ENCODE peak calls at places on chromosome 2, in seven cellular contexts. One of them, this sample, is unnamed.

GRCh38 chr2:104733544-104733943 is 120.4 kb upstream of the POU3F3 start:
- DNase-seq in astrocyte of the cerebellum: no peak
- DNase-seq in right atrium auricular region: no peak
- DNase-seq in keratinocyte: no peak
- DNase-seq in AG09309: no peak
- DNase-seq in ovary: no peak
- DNase-seq in hepatocyte: peak; percentile 26
- DNase-seq in this sample: no peak

GRCh38 chr2:42841344-42841743 is 49.0 kb upstream of the HAAO start:
- DNase-seq in keratinocyte: no peak
- DNase-seq in hepatocyte: no peak
- DNase-seq in ovary: peak; percentile 29
- DNase-seq in right atrium auricular region: no peak
- DNase-seq in astrocyte of the cerebellum: no peak
- DNase-seq in AG09309: no peak
- DNase-seq in this sample: no peak

GRCh38 chr2:235940330-235940729 is 227.9 kb downstream of the GBX2 start:
- DNase-seq in AG09309: peak; percentile 68
- DNase-seq in astrocyte of the cerebellum: peak; percentile 91
- DNase-seq in keratinocyte: no peak
- DNase-seq in right atrium auricular region: peak; percentile 68
- DNase-seq in hepatocyte: peak; percentile 66
- DNase-seq in ovary: peak; percentile 49
- DNase-seq in this sample: peak; percentile 9

GRCh38 chr2:79529636-79530035 is 16.8 kb downstream of the CTNNA2 start:
- DNase-seq in astrocyte of the cerebellum: peak; percentile 5
- DNase-seq in keratinocyte: no peak
- DNase-seq in hepatocyte: no peak
- DNase-seq in ovary: no peak
- DNase-seq in AG09309: no peak
- DNase-seq in right atrium auricular region: no peak
- DNase-seq in this sample: no peak

GRCh38 chr2:152415811-152416210 is 80.8 kb downstream of the FMNL2 start:
- DNase-seq in AG09309: no peak
- DNase-seq in right atrium auricular region: no peak
- DNase-seq in ovary: no peak
- DNase-seq in keratinocyte: no peak
- DNase-seq in astrocyte of the cerebellum: no peak
- DNase-seq in hepatocyte: no peak
- DNase-seq in this sample: no peak

GRCh38 chr2:32947484-32948143 is 861 bp downstream of the LTBP1 start:
- DNase-seq in hepatocyte: peak; percentile 62
- DNase-seq in right atrium auricular region: no peak
- DNase-seq in ovary: peak; percentile 20
- DNase-seq in astrocyte of the cerebellum: peak; percentile 28
- DNase-seq in keratinocyte: no peak
- DNase-seq in AG09309: no peak
- DNase-seq in this sample: no peak

GRCh38 chr2:29245742-29246387 is 130.7 kb downstream of the CLIP4 start:
- DNase-seq in ovary: no peak
- DNase-seq in astrocyte of the cerebellum: no peak
- DNase-seq in keratinocyte: no peak
- DNase-seq in AG09309: no peak
- DNase-seq in hepatocyte: no peak
- DNase-seq in right atrium auricular region: no peak
- DNase-seq in this sample: no peak

GRCh38 chr2:5914831-5915611 is 222.8 kb downstream of the SOX11 start:
- DNase-seq in astrocyte of the cerebellum: peak; percentile 94
- DNase-seq in AG09309: no peak
- DNase-seq in right atrium auricular region: no peak
- DNase-seq in ovary: no peak
- DNase-seq in hepatocyte: peak; percentile 74
- DNase-seq in keratinocyte: no peak
- DNase-seq in this sample: peak; percentile 94

GRCh38 chr2:159873136-159873728 is 75.2 kb upstream of the CD302 start:
- DNase-seq in AG09309: no peak
- DNase-seq in right atrium auricular region: no peak
- DNase-seq in astrocyte of the cerebellum: no peak
- DNase-seq in hepatocyte: no peak
- DNase-seq in ovary: no peak
- DNase-seq in keratinocyte: no peak
- DNase-seq in this sample: no peak

GRCh38 chr2:235043762-235044500 is 92.1 kb downstream of the SH3BP4 start:
- DNase-seq in ovary: no peak
- DNase-seq in hepatocyte: no peak
- DNase-seq in right atrium auricular region: no peak
- DNase-seq in AG09309: no peak
- DNase-seq in keratinocyte: no peak
- DNase-seq in astrocyte of the cerebellum: no peak
- DNase-seq in this sample: no peak

GRCh38 chr2:53437371-53437770 is 330.2 kb upstream of the CHAC2 start:
- DNase-seq in hepatocyte: no peak
- DNase-seq in astrocyte of the cerebellum: peak; percentile 4
- DNase-seq in ovary: no peak
- DNase-seq in AG09309: no peak
- DNase-seq in keratinocyte: no peak
- DNase-seq in right atrium auricular region: no peak
- DNase-seq in this sample: peak; percentile 91

GRCh38 chr2:122412360-122412759 is 656.9 kb downstream of the TSN start:
- DNase-seq in right atrium auricular region: no peak
- DNase-seq in hepatocyte: no peak
- DNase-seq in keratinocyte: no peak
- DNase-seq in ovary: no peak
- DNase-seq in AG09309: no peak
- DNase-seq in astrocyte of the cerebellum: no peak
- DNase-seq in this sample: no peak

GRCh38 chr2:161165266-161165665 is 5.0 kb downstream of the TANK start:
- DNase-seq in hepatocyte: no peak
- DNase-seq in keratinocyte: no peak
- DNase-seq in AG09309: peak; percentile 61
- DNase-seq in astrocyte of the cerebellum: peak; percentile 72
- DNase-seq in ovary: no peak
- DNase-seq in right atrium auricular region: no peak
- DNase-seq in this sample: no peak

GRCh38 chr2:209476367-209477191 is 52.7 kb downstream of the MAP2 start:
- DNase-seq in astrocyte of the cerebellum: peak; percentile 99
- DNase-seq in ovary: no peak
- DNase-seq in right atrium auricular region: no peak
- DNase-seq in keratinocyte: no peak
- DNase-seq in AG09309: no peak
- DNase-seq in hepatocyte: peak; percentile 43
- DNase-seq in this sample: peak; percentile 97

GRCh38 chr2:191013876-191014652 is at the start of gene STAT1:
- DNase-seq in astrocyte of the cerebellum: peak; percentile 74
- DNase-seq in right atrium auricular region: peak; percentile 93
- DNase-seq in ovary: peak; percentile 95
- DNase-seq in AG09309: peak; percentile 68
- DNase-seq in hepatocyte: peak; percentile 98
- DNase-seq in keratinocyte: no peak
- DNase-seq in this sample: peak; percentile 57
- TF ChIP-seq CTCF in astrocyte of the cerebellum: no peak
- TF ChIP-seq CTCF in right atrium auricular region: no peak
- TF ChIP-seq CTCF in ovary: no peak
- TF ChIP-seq CTCF in AG09309: no peak
- TF ChIP-seq CTCF in hepatocyte: no peak
- TF ChIP-seq CTCF in keratinocyte: no peak
- TF ChIP-seq CTCF in this sample: no peak

GRCh38 chr2:110771549-110772382 is 39.4 kb downstream of the ACOXL start:
- DNase-seq in AG09309: no peak
- DNase-seq in astrocyte of the cerebellum: no peak
- DNase-seq in ovary: no peak
- DNase-seq in hepatocyte: no peak
- DNase-seq in right atrium auricular region: no peak
- DNase-seq in keratinocyte: no peak
- DNase-seq in this sample: no peak

GRCh38 chr2:110768591-110768990 is 36.2 kb downstream of the ACOXL start:
- DNase-seq in astrocyte of the cerebellum: no peak
- DNase-seq in AG09309: no peak
- DNase-seq in keratinocyte: no peak
- DNase-seq in hepatocyte: peak; percentile 9
- DNase-seq in ovary: no peak
- DNase-seq in right atrium auricular region: no peak
- DNase-seq in this sample: no peak

GRCh38 chr2:110770308-110770695 is 37.9 kb downstream of the ACOXL start:
- DNase-seq in ovary: no peak
- DNase-seq in astrocyte of the cerebellum: no peak
- DNase-seq in hepatocyte: no peak
- DNase-seq in right atrium auricular region: no peak
- DNase-seq in keratinocyte: no peak
- DNase-seq in AG09309: no peak
- DNase-seq in this sample: no peak

GRCh38 chr2:110772383-110772755 is 40.0 kb downstream of the ACOXL start:
- DNase-seq in ovary: no peak
- DNase-seq in hepatocyte: no peak
- DNase-seq in keratinocyte: no peak
- DNase-seq in astrocyte of the cerebellum: no peak
- DNase-seq in AG09309: no peak
- DNase-seq in right atrium auricular region: no peak
- DNase-seq in this sample: no peak

DNA sequence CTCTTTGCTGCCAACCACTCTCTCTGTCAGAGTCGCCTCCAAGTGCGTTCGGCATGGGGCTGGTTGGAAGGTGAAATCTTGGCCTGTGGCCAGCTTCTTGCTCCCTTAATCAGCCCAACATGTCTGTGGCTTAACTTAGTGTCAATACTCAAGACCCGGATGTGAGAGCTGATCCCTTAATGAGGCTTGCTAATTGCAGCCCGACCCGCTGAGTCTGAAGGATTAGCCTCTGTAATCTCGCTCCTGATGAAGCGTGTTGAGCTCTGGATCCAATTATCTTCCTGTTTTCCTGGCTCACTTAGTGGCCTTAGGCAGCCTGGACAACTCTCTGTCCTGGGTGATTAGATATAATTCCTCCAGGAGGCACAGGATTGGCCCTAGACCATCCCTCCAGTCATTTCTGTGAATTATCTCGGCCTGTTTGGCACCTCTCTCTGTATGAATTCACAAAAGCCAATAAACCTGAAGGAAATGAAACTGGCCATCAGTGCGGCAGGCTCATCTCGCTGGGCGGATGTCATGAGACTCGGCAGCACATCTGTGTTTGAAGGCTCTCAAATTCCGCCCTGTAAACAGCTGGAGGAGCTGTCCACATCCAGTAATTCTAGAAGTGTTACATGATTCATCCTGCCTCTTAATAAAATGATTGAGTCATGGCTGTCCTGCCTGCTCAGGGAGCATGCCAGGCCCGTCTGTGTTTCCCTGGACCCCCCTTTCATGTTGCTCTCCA is 38.5 kb downstream of the ACOXL start:
- DNase-seq in keratinocyte: no peak
- DNase-seq in astrocyte of the cerebellum: no peak
- DNase-seq in AG09309: peak; percentile 20
- DNase-seq in right atrium auricular region: no peak
- DNase-seq in ovary: no peak
- DNase-seq in hepatocyte: peak; percentile 42
- DNase-seq in this sample: peak; percentile 72
- H3K4me3 ChIP-seq in keratinocyte: no peak overlapping the region
- H3K4me3 ChIP-seq in astrocyte of the cerebellum: no peak overlapping the region
- H3K4me3 ChIP-seq in AG09309: no peak overlapping the region
- H3K4me3 ChIP-seq in right atrium auricular region: no peak overlapping the region
- H3K4me3 ChIP-seq in ovary: no peak overlapping the region
- H3K4me3 ChIP-seq in hepatocyte: no peak overlapping the region
- H3K4me3 ChIP-seq in this sample: peak overlapping the region; percentile 10

GRCh38 chr2:75428627-75429026 is 132.1 kb downstream of the EVA1A start:
- DNase-seq in keratinocyte: no peak
- DNase-seq in AG09309: no peak
- DNase-seq in hepatocyte: no peak
- DNase-seq in right atrium auricular region: no peak
- DNase-seq in astrocyte of the cerebellum: no peak
- DNase-seq in ovary: no peak
- DNase-seq in this sample: no peak

GRCh38 chr2:75428060-75428459 is 132.7 kb downstream of the EVA1A start:
- DNase-seq in AG09309: no peak
- DNase-seq in keratinocyte: no peak
- DNase-seq in hepatocyte: no peak
- DNase-seq in ovary: no peak
- DNase-seq in right atrium auricular region: no peak
- DNase-seq in astrocyte of the cerebellum: no peak
- DNase-seq in this sample: no peak

GRCh38 chr2:75429036-75429435 is 131.7 kb downstream of the EVA1A start:
- DNase-seq in keratinocyte: no peak
- DNase-seq in hepatocyte: no peak
- DNase-seq in right atrium auricular region: no peak
- DNase-seq in AG09309: no peak
- DNase-seq in astrocyte of the cerebellum: no peak
- DNase-seq in ovary: no peak
- DNase-seq in this sample: peak; percentile 51

GRCh38 chr2:75424936-75425619 is 135.7 kb downstream of the EVA1A start:
- DNase-seq in ovary: no peak
- DNase-seq in astrocyte of the cerebellum: no peak
- DNase-seq in right atrium auricular region: no peak
- DNase-seq in keratinocyte: no peak
- DNase-seq in AG09309: no peak
- DNase-seq in hepatocyte: no peak
- DNase-seq in this sample: no peak
- TF ChIP-seq CTCF in ovary: no peak
- TF ChIP-seq CTCF in astrocyte of the cerebellum: no peak
- TF ChIP-seq CTCF in right atrium auricular region: no peak
- TF ChIP-seq CTCF in keratinocyte: peak; percentile 62
- TF ChIP-seq CTCF in AG09309: peak; percentile 44
- TF ChIP-seq CTCF in hepatocyte: peak; percentile 8
- TF ChIP-seq CTCF in this sample: no peak

GRCh38 chr2:109615637-109616144 is 1.5 kb downstream of the SOWAHC start:
- DNase-seq in hepatocyte: no peak
- DNase-seq in right atrium auricular region: no peak
- DNase-seq in astrocyte of the cerebellum: no peak
- DNase-seq in keratinocyte: no peak
- DNase-seq in ovary: peak; percentile 47
- DNase-seq in AG09309: no peak
- DNase-seq in this sample: no peak

GRCh38 chr2:109613922-109614714 is at the start of the genes SEPTIN10 and SOWAHC:
- DNase-seq in AG09309: peak; percentile 98
- DNase-seq in keratinocyte: peak; percentile 88
- DNase-seq in astrocyte of the cerebellum: peak; percentile 98
- DNase-seq in ovary: peak; percentile 97
- DNase-seq in hepatocyte: peak; percentile 99
- DNase-seq in right atrium auricular region: peak; percentile 96
- DNase-seq in this sample: peak; percentile 96

GRCh38 chr2:109614715-109615636 is 812 bp downstream of the SOWAHC start:
- DNase-seq in right atrium auricular region: no peak
- DNase-seq in AG09309: no peak
- DNase-seq in ovary: peak; percentile 56
- DNase-seq in keratinocyte: no peak
- DNase-seq in hepatocyte: peak; percentile 51
- DNase-seq in astrocyte of the cerebellum: no peak
- DNase-seq in this sample: no peak

GRCh38 chr2:109612991-109613921 is 510 bp downstream of the SEPTIN10 start:
- DNase-seq in ovary: peak; percentile 80
- DNase-seq in AG09309: no peak
- DNase-seq in right atrium auricular region: peak; percentile 71
- DNase-seq in hepatocyte: peak; percentile 75
- DNase-seq in astrocyte of the cerebellum: peak; percentile 49
- DNase-seq in keratinocyte: no peak
- DNase-seq in this sample: no peak

DNA sequence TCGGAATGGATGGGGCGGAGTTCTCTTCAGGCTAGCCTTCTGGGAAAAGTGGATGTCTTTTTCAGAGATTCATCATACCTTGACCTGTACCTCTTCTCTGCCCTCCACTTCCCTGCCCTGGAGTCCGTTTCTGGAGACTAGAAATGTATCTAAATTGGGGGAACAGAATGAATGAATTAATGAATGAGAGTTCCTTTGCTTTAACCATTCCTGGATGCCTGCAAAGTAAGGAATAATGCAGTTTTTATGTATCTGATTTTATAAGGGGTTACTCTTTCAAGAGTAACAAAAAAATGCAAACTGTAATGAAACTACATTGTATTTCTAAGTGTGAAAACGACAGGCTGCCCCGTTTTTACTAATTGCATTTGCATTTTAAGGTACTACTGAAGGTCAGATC is 2.0 kb downstream of the SOWAHC start:
- DNase-seq in AG09309: no peak
- DNase-seq in right atrium auricular region: no peak
- DNase-seq in ovary: no peak
- DNase-seq in keratinocyte: no peak
- DNase-seq in astrocyte of the cerebellum: no peak
- DNase-seq in hepatocyte: no peak
- DNase-seq in this sample: no peak
- H3K4me3 ChIP-seq in AG09309: no peak overlapping the region
- H3K4me3 ChIP-seq in right atrium auricular region: no peak overlapping the region
- H3K4me3 ChIP-seq in ovary: no peak overlapping the region
- H3K4me3 ChIP-seq in keratinocyte: peak overlapping the region; percentile 57
- H3K4me3 ChIP-seq in astrocyte of the cerebellum: peak overlapping the region; percentile 74
- H3K4me3 ChIP-seq in hepatocyte: peak overlapping the region; percentile 32
- H3K4me3 ChIP-seq in this sample: no peak overlapping the region